ENCODE peak calls at places on chromosomes 11 and 22, in five cellular contexts. One of them, this sample, is unnamed.

GRCh38 chr22:48057116-48057835 is 1294.8 kb downstream of the TBC1D22A start:
- DNase-seq in HL-60: no peak
- DNase-seq in brain microvascular endothelial cell: no peak
- DNase-seq in psoas muscle: no peak
- DNase-seq in naive thymus-derived CD4-positive, alpha-beta T cell: no peak
- DNase-seq in this sample: no peak

GRCh38 chr11:66595245-66595904 is 2.4 kb downstream of the CCS start:
- DNase-seq in psoas muscle: peak; percentile 18
- DNase-seq in brain microvascular endothelial cell: no peak
- DNase-seq in HL-60: no peak
- DNase-seq in naive thymus-derived CD4-positive, alpha-beta T cell: no peak
- DNase-seq in this sample: no peak

GRCh38 chr11:66002648-66003225 is 434 bp downstream of the BANF1 start:
- DNase-seq in brain microvascular endothelial cell: no peak
- DNase-seq in naive thymus-derived CD4-positive, alpha-beta T cell: peak; percentile 82
- DNase-seq in HL-60: no peak
- DNase-seq in psoas muscle: peak; percentile 82
- DNase-seq in this sample: no peak

GRCh38 chr11:134120921-134121526 is 52.2 kb downstream of the JAM3 start:
- DNase-seq in HL-60: no peak
- DNase-seq in psoas muscle: peak; percentile 16
- DNase-seq in naive thymus-derived CD4-positive, alpha-beta T cell: no peak
- DNase-seq in brain microvascular endothelial cell: peak; percentile 27
- DNase-seq in this sample: no peak

GRCh38 chr22:49413551-49413950 is 414.1 kb downstream of the BRD1 start:
- DNase-seq in psoas muscle: no peak
- DNase-seq in HL-60: no peak
- DNase-seq in brain microvascular endothelial cell: no peak
- DNase-seq in naive thymus-derived CD4-positive, alpha-beta T cell: no peak
- DNase-seq in this sample: no peak

GRCh38 chr11:73218106-73218829 is at the start of gene P2RY2:
- DNase-seq in HL-60: peak; percentile 86
- DNase-seq in brain microvascular endothelial cell: no peak
- DNase-seq in psoas muscle: peak; percentile 91
- DNase-seq in naive thymus-derived CD4-positive, alpha-beta T cell: peak; percentile 68
- DNase-seq in this sample: peak; percentile 72

GRCh38 chr11:82738116-82738515 is 4.5 kb upstream of the FAM181B start:
- DNase-seq in HL-60: no peak
- DNase-seq in psoas muscle: no peak
- DNase-seq in naive thymus-derived CD4-positive, alpha-beta T cell: no peak
- DNase-seq in brain microvascular endothelial cell: no peak
- DNase-seq in this sample: no peak

GRCh38 chr11:116773203-116774112 is 671 bp upstream of the BUD13 start:
- DNase-seq in naive thymus-derived CD4-positive, alpha-beta T cell: no peak
- DNase-seq in psoas muscle: no peak
- DNase-seq in brain microvascular endothelial cell: peak; percentile 48
- DNase-seq in HL-60: no peak
- DNase-seq in this sample: no peak

DNA sequence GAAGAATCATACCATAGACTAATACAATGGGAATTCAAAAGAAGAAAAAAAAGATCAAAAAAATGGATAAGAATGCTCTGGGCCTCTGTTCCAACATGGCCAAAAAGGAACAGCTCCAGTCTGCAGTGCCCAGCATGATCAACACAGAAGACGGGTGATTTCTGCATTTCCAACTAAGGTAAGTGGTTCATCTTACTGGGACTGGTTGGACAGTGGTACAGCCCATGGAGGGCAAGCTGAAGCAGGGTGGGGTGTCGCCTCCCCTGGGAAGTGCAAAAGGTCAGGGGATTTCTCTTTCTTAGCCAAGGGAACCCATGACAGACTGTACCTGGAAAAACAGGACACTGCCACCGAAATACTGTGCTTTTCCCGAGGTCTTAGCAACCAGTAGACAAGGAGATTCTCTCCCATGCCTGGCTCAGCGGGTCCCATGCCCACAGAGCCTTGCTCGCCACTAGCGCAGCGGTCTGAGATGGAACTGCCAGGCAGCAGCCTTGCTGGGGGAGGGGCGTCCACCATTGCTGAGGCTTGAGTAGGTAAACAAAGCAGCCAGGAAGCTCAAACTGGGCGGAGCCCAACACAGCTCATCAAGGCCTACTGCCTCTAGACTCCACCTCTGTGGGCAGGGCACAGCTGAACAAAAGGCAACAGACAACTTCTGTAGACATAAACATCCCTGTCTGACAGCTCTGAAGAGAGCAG is 428.4 kb downstream of the MN1 start:
- DNase-seq in psoas muscle: no peak
- DNase-seq in HL-60: no peak
- DNase-seq in naive thymus-derived CD4-positive, alpha-beta T cell: no peak
- DNase-seq in brain microvascular endothelial cell: peak; percentile 18
- DNase-seq in this sample: no peak
- H3K27me3 ChIP-seq in psoas muscle: peaks cover 27% of the 10 kb centered on the region
- H3K27me3 ChIP-seq in HL-60: no peaks in the 10 kb centered on the region
- H3K27me3 ChIP-seq in naive thymus-derived CD4-positive, alpha-beta T cell: no peaks in the 10 kb centered on the region
- H3K27me3 ChIP-seq in brain microvascular endothelial cell: no peaks in the 10 kb centered on the region
- H3K27me3 ChIP-seq in this sample: no peaks in the 10 kb centered on the region

DNA sequence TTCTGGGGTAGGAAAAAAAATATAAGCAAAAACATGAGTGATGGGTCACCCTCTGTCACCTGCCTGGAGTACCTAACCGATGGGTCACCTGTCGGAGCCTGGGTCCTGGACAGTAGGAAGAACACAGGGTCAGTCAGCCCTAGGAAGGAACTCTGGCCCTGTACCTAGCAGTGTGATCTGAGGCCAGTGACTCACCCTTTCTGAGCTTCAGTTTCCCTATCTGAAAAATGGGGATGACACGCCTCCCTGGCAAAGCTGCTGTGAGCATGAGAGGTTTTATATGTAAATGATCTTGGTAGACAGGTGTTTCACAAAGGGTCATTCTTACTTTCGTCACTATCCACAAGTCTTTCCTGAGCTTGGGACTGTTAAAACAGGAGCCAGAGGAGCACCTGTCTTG is 182.0 kb downstream of the ST3GAL4 start:
- DNase-seq in psoas muscle: no peak
- DNase-seq in HL-60: no peak
- DNase-seq in naive thymus-derived CD4-positive, alpha-beta T cell: no peak
- DNase-seq in brain microvascular endothelial cell: no peak
- DNase-seq in this sample: no peak
- H3K27me3 ChIP-seq in psoas muscle: peaks cover 14% of the 10 kb centered on the region
- H3K27me3 ChIP-seq in HL-60: peaks cover 2% of the 10 kb centered on the region
- H3K27me3 ChIP-seq in naive thymus-derived CD4-positive, alpha-beta T cell: no peaks in the 10 kb centered on the region
- H3K27me3 ChIP-seq in brain microvascular endothelial cell: no peaks in the 10 kb centered on the region
- H3K27me3 ChIP-seq in this sample: no peaks in the 10 kb centered on the region

DNA sequence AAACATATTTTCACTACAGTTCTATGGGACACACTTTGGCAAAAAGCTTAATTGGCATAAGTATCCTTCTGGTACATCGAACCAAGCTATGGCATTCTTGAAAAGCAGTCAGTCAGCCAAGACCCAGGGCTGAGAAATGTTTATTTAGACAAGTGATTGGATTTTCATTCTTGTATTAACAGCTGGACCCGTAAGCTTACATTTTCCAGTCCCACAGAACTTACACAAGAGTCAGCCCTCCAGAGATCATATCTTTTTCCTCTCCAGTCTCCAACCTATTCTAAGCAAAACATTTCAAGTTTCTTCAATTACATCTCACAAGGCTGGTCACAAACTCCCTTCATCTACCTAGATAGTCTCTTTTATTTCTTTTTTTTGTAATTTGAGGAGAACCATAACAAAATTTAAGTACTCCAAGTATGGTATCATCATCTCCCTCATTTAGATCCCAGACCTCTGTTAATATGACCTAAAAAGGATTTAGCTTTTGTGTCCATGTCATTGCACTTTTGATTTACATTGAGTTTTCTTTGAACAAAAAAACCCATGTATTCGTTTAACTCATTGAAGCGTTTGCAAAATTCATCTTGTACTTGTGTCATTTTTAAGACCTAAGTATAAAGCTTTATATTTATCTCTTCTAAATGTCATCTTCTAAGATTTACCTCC is 67.9 kb upstream of the GRK3 start:
- DNase-seq in psoas muscle: no peak
- DNase-seq in naive thymus-derived CD4-positive, alpha-beta T cell: no peak
- DNase-seq in brain microvascular endothelial cell: no peak
- DNase-seq in HL-60: no peak
- DNase-seq in this sample: no peak
- H3K27me3 ChIP-seq in psoas muscle: no peaks in the 10 kb centered on the region
- H3K27me3 ChIP-seq in naive thymus-derived CD4-positive, alpha-beta T cell: no peaks in the 10 kb centered on the region
- H3K27me3 ChIP-seq in brain microvascular endothelial cell: peaks cover 13% of the 10 kb centered on the region
- H3K27me3 ChIP-seq in HL-60: no peaks in the 10 kb centered on the region
- H3K27me3 ChIP-seq in this sample: no peaks in the 10 kb centered on the region

GRCh38 chr11:3222003-3222855 is 3.6 kb upstream of the MRGPRG start:
- DNase-seq in psoas muscle: no peak
- DNase-seq in naive thymus-derived CD4-positive, alpha-beta T cell: peak; percentile 15
- DNase-seq in brain microvascular endothelial cell: no peak
- DNase-seq in HL-60: no peak
- DNase-seq in this sample: no peak
- H3K27me3 ChIP-seq in psoas muscle: peaks cover 52% of the 10 kb centered on the region
- H3K27me3 ChIP-seq in naive thymus-derived CD4-positive, alpha-beta T cell: no peaks in the 10 kb centered on the region
- H3K27me3 ChIP-seq in brain microvascular endothelial cell: peaks cover 37% of the 10 kb centered on the region
- H3K27me3 ChIP-seq in HL-60: peaks cover 7% of the 10 kb centered on the region
- H3K27me3 ChIP-seq in this sample: peaks cover 32% of the 10 kb centered on the region

DNA sequence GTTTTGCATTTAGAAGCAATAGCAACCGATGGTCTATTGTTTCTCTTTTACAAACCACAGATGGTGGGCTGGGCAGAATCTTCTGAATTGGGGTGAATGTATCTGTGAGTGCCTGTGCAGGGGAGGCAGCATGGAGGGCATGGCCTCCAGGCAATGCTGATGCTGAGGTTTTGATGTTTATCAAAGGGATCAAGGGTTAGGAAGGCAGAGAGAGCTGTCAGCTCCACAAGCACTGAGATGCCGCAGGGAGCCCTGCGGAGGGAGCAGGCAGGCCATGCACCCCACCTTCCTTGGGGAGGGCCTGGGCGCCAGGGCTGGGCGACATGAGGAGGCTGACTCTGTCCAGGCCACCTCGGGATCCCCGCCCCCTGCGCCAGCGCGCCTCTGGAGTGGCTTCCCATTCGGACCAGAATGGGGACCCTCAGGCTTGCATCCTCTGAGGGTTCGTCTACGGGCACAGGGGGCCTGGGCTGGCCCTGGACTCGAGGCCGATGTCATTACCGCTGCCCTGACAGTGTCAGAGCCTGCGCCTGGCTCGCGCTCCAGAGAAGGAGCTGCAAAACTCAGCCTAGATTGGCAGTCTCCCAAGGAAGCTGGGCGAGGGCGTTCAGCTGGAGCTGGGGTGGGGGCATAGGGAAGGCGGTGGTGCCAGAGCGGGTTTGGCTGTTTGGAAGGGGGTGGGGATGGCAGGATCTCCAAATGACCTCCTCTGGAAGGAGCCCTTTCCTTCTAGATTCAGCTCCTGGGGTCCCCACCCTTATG is 13.9 kb upstream of the TH start:
- DNase-seq in brain microvascular endothelial cell: no peak
- DNase-seq in naive thymus-derived CD4-positive, alpha-beta T cell: no peak
- DNase-seq in psoas muscle: no peak
- DNase-seq in HL-60: no peak
- DNase-seq in this sample: no peak
- H3K27me3 ChIP-seq in brain microvascular endothelial cell: peaks cover 5% of the 10 kb centered on the region
- H3K27me3 ChIP-seq in naive thymus-derived CD4-positive, alpha-beta T cell: no peaks in the 10 kb centered on the region
- H3K27me3 ChIP-seq in psoas muscle: peaks cover 63% of the 10 kb centered on the region
- H3K27me3 ChIP-seq in HL-60: peaks cover 17% of the 10 kb centered on the region
- H3K27me3 ChIP-seq in this sample: no peaks in the 10 kb centered on the region

GRCh38 chr11:71406681-71407080 is 41.5 kb downstream of the DHCR7 start:
- DNase-seq in brain microvascular endothelial cell: no peak
- DNase-seq in psoas muscle: no peak
- DNase-seq in naive thymus-derived CD4-positive, alpha-beta T cell: no peak
- DNase-seq in HL-60: no peak
- DNase-seq in this sample: no peak
- H3K27me3 ChIP-seq in brain microvascular endothelial cell: no peaks in the 10 kb centered on the region
- H3K27me3 ChIP-seq in psoas muscle: no peaks in the 10 kb centered on the region
- H3K27me3 ChIP-seq in naive thymus-derived CD4-positive, alpha-beta T cell: no peaks in the 10 kb centered on the region
- H3K27me3 ChIP-seq in HL-60: no peaks in the 10 kb centered on the region
- H3K27me3 ChIP-seq in this sample: no peaks in the 10 kb centered on the region

GRCh38 chr11:70186420-70186819 is 16.7 kb upstream of the FADD start:
- DNase-seq in HL-60: no peak
- DNase-seq in psoas muscle: no peak
- DNase-seq in naive thymus-derived CD4-positive, alpha-beta T cell: no peak
- DNase-seq in brain microvascular endothelial cell: no peak
- DNase-seq in this sample: no peak

GRCh38 chr11:70184396-70184795 is 18.7 kb upstream of the FADD start:
- DNase-seq in brain microvascular endothelial cell: no peak
- DNase-seq in psoas muscle: no peak
- DNase-seq in naive thymus-derived CD4-positive, alpha-beta T cell: no peak
- DNase-seq in HL-60: no peak
- DNase-seq in this sample: no peak

GRCh38 chr11:70185348-70186055 is 17.6 kb upstream of the FADD start:
- DNase-seq in psoas muscle: no peak
- DNase-seq in naive thymus-derived CD4-positive, alpha-beta T cell: no peak
- DNase-seq in brain microvascular endothelial cell: no peak
- DNase-seq in HL-60: no peak
- DNase-seq in this sample: no peak

GRCh38 chr11:70187771-70188170 is 15.3 kb upstream of the FADD start:
- DNase-seq in HL-60: no peak
- DNase-seq in psoas muscle: no peak
- DNase-seq in brain microvascular endothelial cell: no peak
- DNase-seq in naive thymus-derived CD4-positive, alpha-beta T cell: no peak
- DNase-seq in this sample: no peak

GRCh38 chr11:70186936-70187335 is 16.2 kb upstream of the FADD start:
- DNase-seq in psoas muscle: no peak
- DNase-seq in HL-60: no peak
- DNase-seq in naive thymus-derived CD4-positive, alpha-beta T cell: no peak
- DNase-seq in brain microvascular endothelial cell: no peak
- DNase-seq in this sample: no peak
- H3K27me3 ChIP-seq in psoas muscle: peaks cover 15% of the 10 kb centered on the region
- H3K27me3 ChIP-seq in HL-60: no peaks in the 10 kb centered on the region
- H3K27me3 ChIP-seq in naive thymus-derived CD4-positive, alpha-beta T cell: no peaks in the 10 kb centered on the region
- H3K27me3 ChIP-seq in brain microvascular endothelial cell: no peaks in the 10 kb centered on the region
- H3K27me3 ChIP-seq in this sample: no peaks in the 10 kb centered on the region

GRCh38 chr22:27260087-27260730 is 541.3 kb downstream of the MN1 start:
- DNase-seq in naive thymus-derived CD4-positive, alpha-beta T cell: no peak
- DNase-seq in psoas muscle: no peak
- DNase-seq in brain microvascular endothelial cell: no peak
- DNase-seq in HL-60: no peak
- DNase-seq in this sample: no peak

GRCh38 chr22:27255580-27255979 is 546.0 kb downstream of the MN1 start:
- DNase-seq in brain microvascular endothelial cell: no peak
- DNase-seq in psoas muscle: no peak
- DNase-seq in naive thymus-derived CD4-positive, alpha-beta T cell: no peak
- DNase-seq in HL-60: no peak
- DNase-seq in this sample: no peak

GRCh38 chr22:27257987-27258386 is 543.6 kb downstream of the MN1 start:
- DNase-seq in naive thymus-derived CD4-positive, alpha-beta T cell: no peak
- DNase-seq in psoas muscle: no peak
- DNase-seq in brain microvascular endothelial cell: no peak
- DNase-seq in HL-60: no peak
- DNase-seq in this sample: no peak

GRCh38 chr22:27259390-27259789 is 542.2 kb downstream of the MN1 start:
- DNase-seq in HL-60: no peak
- DNase-seq in psoas muscle: no peak
- DNase-seq in brain microvascular endothelial cell: no peak
- DNase-seq in naive thymus-derived CD4-positive, alpha-beta T cell: no peak
- DNase-seq in this sample: no peak

DNA sequence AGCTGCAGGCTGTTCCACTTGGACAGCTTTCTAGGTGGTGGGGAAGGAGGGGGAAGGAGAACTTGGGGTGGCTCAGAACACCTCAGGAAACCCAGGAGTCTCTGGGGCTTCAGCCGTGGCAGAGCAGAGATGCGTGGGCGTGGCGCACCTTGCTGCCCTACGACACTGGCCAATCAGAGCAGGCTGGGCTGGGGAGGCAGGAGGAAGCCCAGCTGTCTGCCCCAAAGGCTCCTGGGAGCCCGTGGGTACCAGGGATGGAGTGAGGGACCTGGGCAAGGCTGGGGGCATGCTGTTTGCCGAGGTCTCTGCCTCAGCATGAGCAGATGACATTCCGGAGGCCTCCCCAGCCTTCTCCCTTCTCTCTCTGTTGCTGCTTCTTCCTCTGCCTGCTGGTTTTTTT is 542.8 kb downstream of the MN1 start:
- DNase-seq in psoas muscle: no peak
- DNase-seq in brain microvascular endothelial cell: no peak
- DNase-seq in naive thymus-derived CD4-positive, alpha-beta T cell: no peak
- DNase-seq in HL-60: no peak
- DNase-seq in this sample: no peak
- H3K27me3 ChIP-seq in psoas muscle: peaks cover 14% of the 10 kb centered on the region
- H3K27me3 ChIP-seq in brain microvascular endothelial cell: no peaks in the 10 kb centered on the region
- H3K27me3 ChIP-seq in naive thymus-derived CD4-positive, alpha-beta T cell: no peaks in the 10 kb centered on the region
- H3K27me3 ChIP-seq in HL-60: no peaks in the 10 kb centered on the region
- H3K27me3 ChIP-seq in this sample: no peaks in the 10 kb centered on the region